ENCODE peak calls at places on chromosome 3, in seven cellular contexts. Q is MCF 10A; G is GM20000; O is A673; T is HL-60; W is D721Med; I is CD4-positive, alpha-beta T cell. A is an unnamed sample.

GRCh38 chr3:41598329-41598728 is 363.6 kb downstream of the ULK4 start:
- DNase-seq in Q (no peak), G (no peak), O (no peak), T (no peak), W (no peak), I (no peak), A (no peak)

GRCh38 chr3:48042071-48042760 is 26.0 kb upstream of the MAP4 start:
- DNase-seq in Q (peak; percentile 41), G (no peak), O (no peak), T (no peak), W (no peak), I (no peak), A (no peak)

GRCh38 chr3:71258526-71258925 is 325.0 kb downstream of the FOXP1 start:
- DNase-seq in Q (peak; percentile 27), G (no peak), O (no peak), T (no peak), W (no peak), I (no peak), A (no peak)

GRCh38 chr3:69120879-69121464 is 1.4 kb downstream of the LMOD3 start:
- DNase-seq in Q (peak; percentile 87), G (peak; percentile 48), O (peak; percentile 52), T (peak; percentile 77), W (peak; percentile 16), I (peak; percentile 71), A (peak; percentile 46)

GRCh38 chr3:16071246-16071645 is 103.2 kb upstream of the GALNT15 start:
- DNase-seq in Q (no peak), G (no peak), O (no peak), T (no peak), W (no peak), I (no peak), A (no peak)

GRCh38 chr3:128775241-128775640 is 49.3 kb downstream of the RAB7A start:
- DNase-seq in Q (no peak), G (no peak), O (no peak), T (peak; percentile 62), W (no peak), I (no peak), A (no peak)

GRCh38 chr3:106482436-106482835 is 613.6 kb upstream of the CBLB start:
- DNase-seq in Q (no peak), G (no peak), O (peak; percentile 28), T (no peak), W (no peak), I (no peak), A (no peak)

GRCh38 chr3:151568095-151568685 is 107.3 kb upstream of the IGSF10 start:
- DNase-seq in Q (no peak), G (no peak), O (peak; percentile 88), T (no peak), W (no peak), I (no peak), A (no peak)

GRCh38 chr3:136567599-136568188 is 184.5 kb downstream of the STAG1 start:
- DNase-seq in Q (no peak), G (no peak), O (peak; percentile 48), T (no peak), W (no peak), I (no peak), A (no peak)

GRCh38 chr3:49263490-49263889 is 13.5 kb downstream of the C3orf62 start:
- DNase-seq in Q (no peak), G (no peak), O (no peak), T (no peak), W (no peak), I (no peak), A (no peak)

GRCh38 chr3:60877188-60877587 is 374.1 kb downstream of the FHIT start:
- DNase-seq in Q (no peak), G (no peak), O (no peak), T (no peak), W (no peak), I (no peak), A (no peak)

DNA sequence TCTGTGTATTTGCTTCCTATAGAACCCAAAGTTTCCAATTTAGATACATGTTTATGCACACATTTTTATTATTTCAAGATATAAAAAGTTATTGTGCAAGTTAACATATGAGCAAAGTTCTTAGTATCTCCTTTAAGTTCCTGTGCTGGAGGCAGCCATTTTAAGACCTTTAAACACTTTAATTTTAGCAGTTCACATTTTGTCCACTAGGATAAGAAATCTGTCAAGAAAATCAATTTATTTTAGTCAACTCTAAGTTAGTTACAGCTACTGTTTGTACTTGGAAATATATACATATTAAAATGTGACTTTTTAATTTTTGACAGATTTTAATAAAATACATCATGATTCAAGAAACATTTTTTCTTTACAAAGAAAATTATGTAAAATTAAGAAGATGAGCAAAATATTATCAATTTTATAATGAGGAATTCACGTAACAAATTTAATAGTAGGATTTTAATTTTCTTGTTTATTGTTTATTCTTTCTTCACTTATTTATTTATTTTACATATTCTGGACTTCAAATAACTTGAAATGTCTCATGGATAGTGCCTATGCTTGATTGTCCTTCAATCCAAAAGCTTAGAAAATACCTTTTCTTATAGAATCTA is 402.6 kb upstream of the GBE1 start:
- DNase-seq in Q (peak; percentile 6), G (no peak), O (peak; percentile 42), T (no peak), W (no peak), I (no peak), A (no peak)
- TF ChIP-seq CTCF in Q (peak; percentile 18), G (no peak), O (peak; percentile 38), T (no peak), W (no peak), I (no peak), A (no peak)

DNA sequence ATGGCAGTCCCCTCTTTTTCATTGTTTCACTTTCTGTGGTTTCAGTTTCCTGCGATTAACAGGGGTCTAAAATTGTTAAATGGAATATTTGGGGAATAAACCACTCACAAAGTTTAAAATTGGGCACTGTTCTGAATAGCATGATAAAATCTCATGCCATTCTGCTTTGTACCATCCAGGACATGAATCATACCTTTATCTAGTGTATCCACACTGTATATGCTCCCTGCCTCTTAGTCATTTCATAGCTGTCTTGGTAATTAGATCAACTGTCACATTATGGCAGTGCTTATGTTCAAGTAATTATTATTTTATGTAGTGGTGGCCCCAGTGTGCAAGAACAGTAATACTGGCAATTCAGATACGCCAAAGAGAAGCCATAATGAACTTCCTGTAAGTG is 734.5 kb downstream of the ZPLD1 start:
- DNase-seq in Q (no peak), G (no peak), O (peak; percentile 14), T (no peak), W (no peak), I (no peak), A (no peak)
- TF ChIP-seq CTCF in Q (no peak), G (no peak), O (no peak), T (no peak), W (no peak), I (no peak), A (no peak)

GRCh38 chr3:75138345-75138744 is 523.9 kb upstream of the CNTN3 start:
- DNase-seq in Q (no peak), G (no peak), O (no peak), T (no peak), W (no peak), I (no peak), A (no peak)

GRCh38 chr3:75136100-75136897 is 521.8 kb upstream of the CNTN3 start:
- DNase-seq in Q (no peak), G (no peak), O (no peak), T (no peak), W (no peak), I (no peak), A (no peak)

GRCh38 chr3:75144396-75144795 is 519.7 kb upstream of the FRG2C start:
- DNase-seq in Q (no peak), G (no peak), O (no peak), T (no peak), W (no peak), I (no peak), A (no peak)

GRCh38 chr3:75140904-75141615 is 523.1 kb upstream of the FRG2C start:
- DNase-seq in Q (peak; percentile 9), G (no peak), O (no peak), T (no peak), W (no peak), I (no peak), A (no peak)
- TF ChIP-seq CTCF in Q (no peak), G (no peak), O (no peak), T (no peak), W (no peak), I (no peak), A (no peak)

GRCh38 chr3:160210799-160211221 is 14.4 kb upstream of the C3orf80 start:
- DNase-seq in Q (peak; percentile 56), G (peak; percentile 18), O (peak; percentile 72), T (peak; percentile 25), W (no peak), I (no peak), A (no peak)
- TF ChIP-seq CTCF in Q (peak; percentile 37), G (no peak), O (peak; percentile 55), T (no peak), W (peak; percentile 8), I (no peak), A (no peak)

DNA sequence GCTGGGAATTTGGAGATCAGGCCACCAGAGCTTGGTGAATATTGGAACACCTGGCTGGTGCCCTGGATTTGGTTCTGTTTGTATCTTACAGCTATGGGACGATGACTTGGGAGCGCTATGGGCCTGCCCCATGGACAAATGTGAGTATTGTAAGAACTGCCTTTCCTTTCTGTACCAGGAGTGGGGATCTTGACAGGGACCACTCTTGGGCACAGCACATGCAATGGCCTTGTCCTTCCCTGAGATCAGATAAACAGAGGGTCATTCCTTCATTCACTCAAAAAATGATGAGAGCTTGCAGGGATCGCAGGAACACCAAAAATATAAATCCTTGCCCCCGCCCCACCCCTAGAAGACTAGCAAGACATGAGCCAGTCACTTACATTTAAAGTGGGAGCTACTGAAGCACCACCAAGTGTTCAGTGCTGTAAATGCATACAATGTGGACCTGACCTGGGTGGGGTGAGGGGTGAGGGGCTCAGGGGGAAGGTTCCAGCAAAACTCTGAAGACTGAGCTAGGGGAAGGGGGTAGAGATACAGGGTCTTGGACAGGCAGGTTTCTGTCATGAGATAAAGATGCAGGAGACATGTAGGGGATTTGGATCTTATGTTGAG is 2.7 kb upstream of the CRELD1 start:
- DNase-seq in Q (no peak), G (peak; percentile 64), O (peak; percentile 22), T (no peak), W (no peak), I (no peak), A (no peak)
- TF ChIP-seq CTCF in Q (no peak), G (peak; percentile 32), O (peak; percentile 25), T (no peak), W (peak; percentile 9), I (no peak), A (peak; percentile 41)

GRCh38 chr3:181358060-181358459 is 353.7 kb upstream of the SOX2 start:
- DNase-seq in Q (no peak), G (no peak), O (no peak), T (no peak), W (no peak), I (no peak), A (no peak)

GRCh38 chr3:181358555-181358954 is 353.2 kb upstream of the SOX2 start:
- DNase-seq in Q (no peak), G (peak; percentile 4), O (no peak), T (no peak), W (no peak), I (no peak), A (no peak)

GRCh38 chr3:181354140-181354539 is 357.6 kb upstream of the SOX2 start:
- DNase-seq in Q (no peak), G (no peak), O (no peak), T (no peak), W (no peak), I (no peak), A (no peak)
- TF ChIP-seq CTCF in Q (no peak), G (no peak), O (no peak), T (no peak), W (no peak), I (no peak), A (no peak)

A was measured in GM10248.